ENCODE peak calls at places on chromosomes 12 and 14, in seven cellular contexts. One of them, this sample, is unnamed.

GRCh38 chr14:91595736-91596135 is 85.6 kb upstream of the PPP4R3A start:
- DNase-seq in DMS 273 treated with DMSO at 0.1 percent for 48 hours: no peak
- DNase-seq in H1: no peak
- DNase-seq in NCI-H446 treated with DMSO at 0.1 percent for 48 hours: no peak
- DNase-seq in left ventricle myocardium superior: no peak
- DNase-seq in NCI-H146: no peak
- DNase-seq in HT1080: no peak
- DNase-seq in this sample: no peak

GRCh38 chr12:31728289-31728916 is 418 bp downstream of the AMN1 start:
- DNase-seq in DMS 273 treated with DMSO at 0.1 percent for 48 hours: no peak
- DNase-seq in H1: no peak
- DNase-seq in NCI-H446 treated with DMSO at 0.1 percent for 48 hours: peak; percentile 50
- DNase-seq in left ventricle myocardium superior: no peak
- DNase-seq in NCI-H146: no peak
- DNase-seq in HT1080: no peak
- DNase-seq in this sample: peak; percentile 52

GRCh38 chr14:34380446-34380845 is 81.6 kb downstream of the SPTSSA start:
- DNase-seq in DMS 273 treated with DMSO at 0.1 percent for 48 hours: no peak
- DNase-seq in H1: no peak
- DNase-seq in NCI-H446 treated with DMSO at 0.1 percent for 48 hours: no peak
- DNase-seq in left ventricle myocardium superior: no peak
- DNase-seq in NCI-H146: no peak
- DNase-seq in HT1080: no peak
- DNase-seq in this sample: no peak

GRCh38 chr12:29234965-29235364 is 85.9 kb downstream of the FAR2 start:
- DNase-seq in DMS 273 treated with DMSO at 0.1 percent for 48 hours: no peak
- DNase-seq in H1: no peak
- DNase-seq in NCI-H446 treated with DMSO at 0.1 percent for 48 hours: peak; percentile 74
- DNase-seq in left ventricle myocardium superior: no peak
- DNase-seq in NCI-H146: no peak
- DNase-seq in HT1080: peak; percentile 20
- DNase-seq in this sample: no peak

GRCh38 chr14:74249433-74250375 is 10.5 kb downstream of the VSX2 start:
- DNase-seq in DMS 273 treated with DMSO at 0.1 percent for 48 hours: no peak
- DNase-seq in H1: no peak
- DNase-seq in NCI-H446 treated with DMSO at 0.1 percent for 48 hours: no peak
- DNase-seq in left ventricle myocardium superior: no peak
- DNase-seq in NCI-H146: peak; percentile 24
- DNase-seq in HT1080: no peak
- DNase-seq in this sample: no peak

GRCh38 chr12:12008931-12009611 is 61.7 kb upstream of the BCL2L14 start:
- DNase-seq in DMS 273 treated with DMSO at 0.1 percent for 48 hours: no peak
- DNase-seq in H1: peak; percentile 78
- DNase-seq in NCI-H446 treated with DMSO at 0.1 percent for 48 hours: peak; percentile 7
- DNase-seq in left ventricle myocardium superior: no peak
- DNase-seq in NCI-H146: peak; percentile 96
- DNase-seq in HT1080: peak; percentile 97
- DNase-seq in this sample: peak; percentile 51

GRCh38 chr14:60164717-60165546 is at the start of gene DHRS7:
- DNase-seq in DMS 273 treated with DMSO at 0.1 percent for 48 hours: peak; percentile 40
- DNase-seq in H1: peak; percentile 21
- DNase-seq in NCI-H446 treated with DMSO at 0.1 percent for 48 hours: peak; percentile 43
- DNase-seq in left ventricle myocardium superior: peak; percentile 94
- DNase-seq in NCI-H146: peak; percentile 84
- DNase-seq in HT1080: peak; percentile 82
- DNase-seq in this sample: peak; percentile 85

GRCh38 chr14:50791201-50791600 is 39.8 kb downstream of the NIN start:
- DNase-seq in DMS 273 treated with DMSO at 0.1 percent for 48 hours: no peak
- DNase-seq in H1: no peak
- DNase-seq in NCI-H446 treated with DMSO at 0.1 percent for 48 hours: no peak
- DNase-seq in left ventricle myocardium superior: no peak
- DNase-seq in NCI-H146: no peak
- DNase-seq in HT1080: no peak
- DNase-seq in this sample: no peak

GRCh38 chr14:55129428-55130193 is 559 bp downstream of the LGALS3 start:
- DNase-seq in DMS 273 treated with DMSO at 0.1 percent for 48 hours: peak; percentile 27
- DNase-seq in H1: no peak
- DNase-seq in NCI-H446 treated with DMSO at 0.1 percent for 48 hours: no peak
- DNase-seq in left ventricle myocardium superior: peak; percentile 83
- DNase-seq in NCI-H146: peak; percentile 23
- DNase-seq in HT1080: peak; percentile 68
- DNase-seq in this sample: peak; percentile 52

GRCh38 chr12:95836630-95837239 is 22.0 kb upstream of the SNRPF start:
- DNase-seq in DMS 273 treated with DMSO at 0.1 percent for 48 hours: no peak
- DNase-seq in H1: no peak
- DNase-seq in NCI-H446 treated with DMSO at 0.1 percent for 48 hours: peak; percentile 50
- DNase-seq in left ventricle myocardium superior: no peak
- DNase-seq in NCI-H146: no peak
- DNase-seq in HT1080: no peak
- DNase-seq in this sample: no peak

GRCh38 chr12:132495165-132495544 is 5.2 kb downstream of the FBRSL1 start:
- DNase-seq in DMS 273 treated with DMSO at 0.1 percent for 48 hours: no peak
- DNase-seq in H1: no peak
- DNase-seq in NCI-H446 treated with DMSO at 0.1 percent for 48 hours: no peak
- DNase-seq in left ventricle myocardium superior: no peak
- DNase-seq in NCI-H146: no peak
- DNase-seq in HT1080: no peak
- DNase-seq in this sample: no peak

GRCh38 chr12:2422591-2422990 is 369.8 kb downstream of the CACNA1C start:
- DNase-seq in DMS 273 treated with DMSO at 0.1 percent for 48 hours: no peak
- DNase-seq in H1: no peak
- DNase-seq in NCI-H446 treated with DMSO at 0.1 percent for 48 hours: no peak
- DNase-seq in left ventricle myocardium superior: no peak
- DNase-seq in NCI-H146: no peak
- DNase-seq in HT1080: no peak
- DNase-seq in this sample: no peak

GRCh38 chr14:52538648-52539047 is 13.7 kb downstream of the TXNDC16 start:
- DNase-seq in DMS 273 treated with DMSO at 0.1 percent for 48 hours: no peak
- DNase-seq in H1: no peak
- DNase-seq in NCI-H446 treated with DMSO at 0.1 percent for 48 hours: no peak
- DNase-seq in left ventricle myocardium superior: no peak
- DNase-seq in NCI-H146: no peak
- DNase-seq in HT1080: no peak
- DNase-seq in this sample: no peak

GRCh38 chr12:67917811-67918210 is 71.4 kb upstream of the IFNG-AS1 start:
- DNase-seq in DMS 273 treated with DMSO at 0.1 percent for 48 hours: no peak
- DNase-seq in H1: no peak
- DNase-seq in NCI-H446 treated with DMSO at 0.1 percent for 48 hours: no peak
- DNase-seq in left ventricle myocardium superior: no peak
- DNase-seq in NCI-H146: no peak
- DNase-seq in HT1080: no peak
- DNase-seq in this sample: no peak

GRCh38 chr12:30106204-30106603 is 322.5 kb upstream of the TMTC1 start:
- DNase-seq in DMS 273 treated with DMSO at 0.1 percent for 48 hours: no peak
- DNase-seq in H1: no peak
- DNase-seq in NCI-H446 treated with DMSO at 0.1 percent for 48 hours: no peak
- DNase-seq in left ventricle myocardium superior: no peak
- DNase-seq in NCI-H146: no peak
- DNase-seq in HT1080: no peak
- DNase-seq in this sample: no peak

GRCh38 chr14:86404425-86404824 is 874.5 kb downstream of the FLRT2 start:
- DNase-seq in DMS 273 treated with DMSO at 0.1 percent for 48 hours: no peak
- DNase-seq in H1: no peak
- DNase-seq in NCI-H446 treated with DMSO at 0.1 percent for 48 hours: no peak
- DNase-seq in left ventricle myocardium superior: no peak
- DNase-seq in NCI-H146: no peak
- DNase-seq in HT1080: no peak
- DNase-seq in this sample: no peak

GRCh38 chr12:19150273-19150895 is 20.9 kb downstream of the PLEKHA5 start:
- DNase-seq in DMS 273 treated with DMSO at 0.1 percent for 48 hours: no peak
- DNase-seq in H1: no peak
- DNase-seq in NCI-H446 treated with DMSO at 0.1 percent for 48 hours: no peak
- DNase-seq in left ventricle myocardium superior: no peak
- DNase-seq in NCI-H146: no peak
- DNase-seq in HT1080: no peak
- DNase-seq in this sample: peak; percentile 11

GRCh38 chr12:58895053-58895452 is 25.3 kb downstream of the LRIG3 start:
- DNase-seq in DMS 273 treated with DMSO at 0.1 percent for 48 hours: no peak
- DNase-seq in H1: no peak
- DNase-seq in NCI-H446 treated with DMSO at 0.1 percent for 48 hours: no peak
- DNase-seq in left ventricle myocardium superior: no peak
- DNase-seq in NCI-H146: no peak
- DNase-seq in HT1080: no peak
- DNase-seq in this sample: no peak

GRCh38 chr12:110819150-110819549 is 27.6 kb upstream of the CCDC63 start:
- DNase-seq in DMS 273 treated with DMSO at 0.1 percent for 48 hours: no peak
- DNase-seq in H1: no peak
- DNase-seq in NCI-H446 treated with DMSO at 0.1 percent for 48 hours: no peak
- DNase-seq in left ventricle myocardium superior: no peak
- DNase-seq in NCI-H146: no peak
- DNase-seq in HT1080: no peak
- DNase-seq in this sample: no peak

GRCh38 chr14:96783306-96784224 is 13.6 kb upstream of the VRK1 start:
- DNase-seq in DMS 273 treated with DMSO at 0.1 percent for 48 hours: no peak
- DNase-seq in H1: no peak
- DNase-seq in NCI-H446 treated with DMSO at 0.1 percent for 48 hours: no peak
- DNase-seq in left ventricle myocardium superior: no peak
- DNase-seq in NCI-H146: no peak
- DNase-seq in HT1080: no peak
- DNase-seq in this sample: no peak

GRCh38 chr14:99579903-99580570 is 24.0 kb downstream of the CCDC85C start:
- DNase-seq in DMS 273 treated with DMSO at 0.1 percent for 48 hours: no peak
- DNase-seq in H1: peak; percentile 53
- DNase-seq in NCI-H446 treated with DMSO at 0.1 percent for 48 hours: no peak
- DNase-seq in left ventricle myocardium superior: no peak
- DNase-seq in NCI-H146: no peak
- DNase-seq in HT1080: peak; percentile 96
- DNase-seq in this sample: peak; percentile 83

GRCh38 chr14:106844608-106845285 is 1318.4 kb downstream of the TMEM121 start:
- DNase-seq in DMS 273 treated with DMSO at 0.1 percent for 48 hours: no peak
- DNase-seq in H1: no peak
- DNase-seq in NCI-H446 treated with DMSO at 0.1 percent for 48 hours: no peak
- DNase-seq in left ventricle myocardium superior: peak; percentile 80
- DNase-seq in NCI-H146: peak; percentile 45
- DNase-seq in HT1080: no peak
- DNase-seq in this sample: peak; percentile 11

GRCh38 chr12:46131729-46132128 is 137.1 kb downstream of the SLC38A1 start:
- DNase-seq in DMS 273 treated with DMSO at 0.1 percent for 48 hours: no peak
- DNase-seq in H1: no peak
- DNase-seq in NCI-H446 treated with DMSO at 0.1 percent for 48 hours: no peak
- DNase-seq in left ventricle myocardium superior: no peak
- DNase-seq in NCI-H146: no peak
- DNase-seq in HT1080: peak; percentile 18
- DNase-seq in this sample: no peak

GRCh38 chr12:47834199-47835016 is 14.7 kb upstream of the HDAC7 start:
- DNase-seq in DMS 273 treated with DMSO at 0.1 percent for 48 hours: no peak
- DNase-seq in H1: no peak
- DNase-seq in NCI-H446 treated with DMSO at 0.1 percent for 48 hours: no peak
- DNase-seq in left ventricle myocardium superior: peak; percentile 7
- DNase-seq in NCI-H146: no peak
- DNase-seq in HT1080: no peak
- DNase-seq in this sample: no peak

GRCh38 chr14:57390806-57391562 is 598 bp downstream of the NAA30 start:
- DNase-seq in DMS 273 treated with DMSO at 0.1 percent for 48 hours: no peak
- DNase-seq in H1: no peak
- DNase-seq in NCI-H446 treated with DMSO at 0.1 percent for 48 hours: no peak
- DNase-seq in left ventricle myocardium superior: no peak
- DNase-seq in NCI-H146: peak; percentile 60
- DNase-seq in HT1080: peak; percentile 26
- DNase-seq in this sample: peak; percentile 48